ENCODE peak calls at places on chromosomes 2 and 18, in five cellular contexts. H, B, L, F and V are unnamed samples.

GRCh38 chr2:182715121-182715895 is 749 bp upstream of the DNAJC10 start:
- DNase-seq in L (no peak), B (peak), H (no peak), F (no peak), V (no peak)

GRCh38 chr18:6431659-6432318 is 17.1 kb upstream of the L3MBTL4 start:
- DNase-seq in L (no peak), H (no peak), F (no peak), B (no peak), V (no peak)

GRCh38 chr18:34322365-34323289 is 97.9 kb upstream of the NOL4 start:
- DNase-seq in L (no peak), B (no peak), H (no peak), F (peak), V (no peak)

GRCh38 chr2:146241023-146241422 is 1603.8 kb upstream of the ACVR2A start:
- DNase-seq in F (no peak), H (no peak), L (no peak), B (no peak), V (no peak)

GRCh38 chr18:46051731-46052461 is 20.2 kb downstream of the PSTPIP2 start:
- DNase-seq in L (no peak), H (peak), B (peak), F (no peak), V (no peak)

GRCh38 chr2:96526101-96526591 is 10.4 kb upstream of the ARID5A start:
- DNase-seq in B (no peak), H (no peak), L (peak), F (peak), V (no peak)

GRCh38 chr18:66995270-66995669 is 391.4 kb upstream of the CDH19 start:
- DNase-seq in F (no peak), B (no peak), H (no peak), L (no peak), V (no peak)

GRCh38 chr2:235232474-235233435 is 261.1 kb upstream of the AGAP1 start:
- DNase-seq in L (no peak), B (no peak), H (no peak), F (no peak), V (no peak)

GRCh38 chr2:45826889-45827635 is 175.6 kb downstream of the PRKCE start:
- DNase-seq in H (no peak), L (no peak), B (peak), F (no peak), V (no peak)

GRCh38 chr2:174552891-174553290 is 44.7 kb downstream of the WIPF1 start:
- DNase-seq in L (no peak), B (no peak), F (no peak), H (no peak), V (no peak)

GRCh38 chr2:99562516-99562915 is 72.7 kb upstream of the REV1 start:
- DNase-seq in H (no peak), F (no peak), L (no peak), B (no peak), V (no peak)

GRCh38 chr2:230902180-230902899 is 22.7 kb downstream of the GPR55 start:
- DNase-seq in L (no peak), B (no peak), F (peak), H (peak), V (peak)

GRCh38 chr2:110678457-110679336 is 834 bp upstream of the BUB1 start:
- DNase-seq in B (no peak), H (no peak), F (peak), L (no peak), V (no peak)

GRCh38 chr2:24421668-24422067 is 61.3 kb upstream of the ITSN2 start:
- DNase-seq in F (no peak), H (no peak), B (no peak), L (no peak), V (no peak)

GRCh38 chr2:238381341-238382130 is 45.2 kb upstream of the ASB1 start:
- DNase-seq in L (no peak), H (no peak), F (no peak), B (no peak), V (no peak)

GRCh38 chr2:221779614-221780067 is 207.5 kb upstream of the EPHA4 start:
- DNase-seq in B (peak), H (no peak), F (no peak), L (no peak), V (no peak)

GRCh38 chr2:132757676-132758075 is 87.7 kb upstream of the LYPD1 start:
- DNase-seq in H (no peak), B (no peak), L (no peak), F (no peak), V (no peak)

GRCh38 chr2:220999351-220999750 is 572.8 kb downstream of the EPHA4 start:
- DNase-seq in F (no peak), B (no peak), L (no peak), H (no peak), V (no peak)

GRCh38 chr18:26073742-26074141 is 16.7 kb downstream of the SS18 start:
- DNase-seq in B (no peak), F (no peak), H (no peak), L (no peak), V (no peak)

GRCh38 chr18:24814521-24814920 is 354.1 kb downstream of the HRH4 start:
- DNase-seq in B (no peak), F (no peak), H (no peak), L (no peak), V (no peak)

GRCh38 chr2:241558532-241559488 is at the start of gene BOK:
- DNase-seq in B (no peak), H (no peak), F (peak), L (peak), V (no peak)

GRCh38 chr18:46754661-46755292 is 2.1 kb downstream of the ST8SIA5 start:
- DNase-seq in H (peak), F (no peak), L (no peak), B (no peak), V (no peak)

GRCh38 chr18:22494771-22495170 is 77.1 kb upstream of the CTAGE1 start:
- DNase-seq in H (no peak), B (no peak), F (no peak), L (no peak), V (no peak)

GRCh38 chr2:171025199-171025598 is 96.1 kb downstream of the GORASP2 start:
- DNase-seq in H (no peak), B (no peak), L (no peak), F (no peak), V (no peak)

DNA sequence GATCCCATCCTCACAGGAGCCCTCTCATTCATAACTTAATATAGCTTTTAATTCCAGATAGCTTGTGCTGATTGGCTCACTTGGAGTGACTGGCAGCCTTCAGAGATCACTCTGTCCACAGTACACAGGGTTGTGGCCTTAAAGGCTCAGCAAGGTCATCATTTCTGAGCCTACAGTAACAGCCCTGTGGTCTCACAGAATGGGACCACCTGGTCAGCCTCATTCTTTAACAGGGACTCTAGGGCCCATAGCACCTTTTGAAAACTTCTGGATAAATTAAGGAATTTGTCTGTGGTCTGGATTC is 51.3 kb downstream of the ZFP36L2 start:
- DNase-seq in F (no peak), L (no peak), B (no peak), H (no peak), V (no peak)
- TF ChIP-seq CTCF in F (no peak), L (no peak), B (no peak), H (no peak), V (no peak)

GRCh38 chr18:76875390-76876330 is 53.3 kb downstream of the ZNF236 start:
- DNase-seq in F (no peak), L (no peak), H (no peak), B (no peak), V (no peak)
- TF ChIP-seq CTCF in F (peak), L (peak), H (peak), B (peak), V (peak)

DNA sequence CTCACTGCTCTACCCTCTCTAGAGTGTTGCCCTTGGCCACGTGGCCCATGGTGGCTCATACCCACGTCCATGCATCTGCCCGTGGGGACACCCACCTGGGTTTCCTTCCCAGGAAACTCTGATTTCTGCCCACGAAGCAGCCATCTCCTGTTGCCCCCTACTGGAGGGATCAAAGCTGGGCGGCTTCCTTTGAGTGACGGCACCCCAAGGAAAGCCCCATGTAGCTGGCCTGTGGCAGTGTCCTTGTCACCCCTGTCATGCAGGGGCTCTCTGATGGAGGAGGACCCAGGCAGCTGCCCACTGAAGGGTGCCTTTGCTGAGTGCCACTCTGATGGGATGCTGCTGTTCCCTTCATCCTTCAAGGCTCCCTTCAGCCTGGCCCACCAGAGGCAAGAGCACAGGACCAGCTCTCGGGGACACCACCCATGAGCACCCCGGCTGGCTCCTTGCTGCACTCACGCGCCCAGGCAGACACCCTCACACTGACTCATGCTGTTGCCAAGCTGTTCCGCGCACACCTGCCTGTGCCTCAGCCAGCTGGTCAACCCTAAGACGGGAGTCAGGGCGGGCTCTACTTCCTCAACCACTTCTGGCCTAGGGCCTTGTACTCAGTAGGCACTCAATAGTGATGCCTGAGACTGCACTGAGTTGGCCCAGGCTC is 101.1 kb downstream of the CTIF start:
- DNase-seq in F (peak), H (no peak), B (no peak), L (peak), V (no peak)
- TF ChIP-seq CTCF in F (peak), H (peak), B (peak), L (peak), V (peak)

DNA sequence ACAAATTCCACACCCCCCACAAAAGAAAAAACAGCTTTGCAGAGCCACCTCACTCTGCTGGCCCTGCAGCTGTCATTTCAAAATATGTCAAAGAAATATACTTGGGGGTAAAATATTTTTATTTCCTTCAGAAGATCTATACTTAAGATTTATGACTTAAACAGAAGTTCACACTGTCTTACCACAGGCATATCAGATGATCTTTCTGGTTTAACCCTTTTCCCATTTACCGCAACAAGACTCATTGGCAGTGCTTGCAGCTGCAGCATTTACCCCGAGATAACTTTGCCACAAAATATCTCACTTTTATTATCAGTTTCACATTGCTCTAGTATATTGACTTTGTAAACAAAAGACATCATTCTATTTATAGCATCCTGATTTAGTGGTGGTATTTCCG is 21.6 kb upstream of the SLC35G4 start:
- DNase-seq in F (no peak), L (no peak), B (no peak), H (no peak), V (no peak)
- TF ChIP-seq CTCF in F (no peak), L (no peak), B (no peak), H (no peak), V (no peak)

GRCh38 chr2:33426666-33427231 is 49.7 kb upstream of the RASGRP3 start:
- DNase-seq in B (no peak), L (no peak), F (peak), H (no peak), V (no peak)

GRCh38 chr2:33421820-33422219 is 54.6 kb upstream of the RASGRP3 start:
- DNase-seq in F (no peak), H (no peak), B (no peak), L (no peak), V (no peak)

GRCh38 chr2:33425156-33425555 is 51.3 kb upstream of the RASGRP3 start:
- DNase-seq in H (no peak), F (no peak), B (no peak), L (no peak), V (no peak)

GRCh38 chr2:33420726-33421125 is 55.7 kb upstream of the RASGRP3 start:
- DNase-seq in L (no peak), F (no peak), B (no peak), H (no peak), V (no peak)

GRCh38 chr2:33425660-33426059 is 50.8 kb upstream of the RASGRP3 start:
- DNase-seq in H (no peak), L (no peak), F (no peak), B (no peak), V (no peak)
- TF ChIP-seq CTCF in H (no peak), L (no peak), F (no peak), B (no peak), V (no peak)

DNA sequence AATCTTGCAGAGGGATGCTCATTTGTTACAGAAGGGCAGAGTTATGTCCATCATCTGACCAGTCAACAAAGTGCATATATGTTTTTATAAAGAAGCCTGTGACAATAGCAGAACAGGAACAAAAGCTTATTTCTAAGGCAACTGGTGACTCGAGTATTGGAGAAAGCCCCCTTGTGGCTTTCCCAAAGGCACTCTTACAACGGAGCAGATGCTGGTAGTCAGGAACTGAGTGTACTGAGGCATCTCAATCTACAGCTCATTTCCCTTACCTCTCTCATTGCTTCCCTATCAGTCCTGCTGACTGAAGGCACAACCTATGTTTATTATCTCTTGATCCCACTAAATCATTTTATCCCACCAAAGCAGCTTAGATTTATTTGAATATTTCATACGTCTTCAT is 557.1 kb upstream of the CHAC2 start:
- DNase-seq in F (no peak), B (no peak), L (no peak), H (no peak), V (no peak)
- TF ChIP-seq CTCF in F (no peak), B (no peak), L (no peak), H (peak), V (peak)

GRCh38 chr18:54043484-54044256 is 180.8 kb downstream of the MBD2 start:
- DNase-seq in F (no peak), L (no peak), H (no peak), B (no peak), V (no peak)
- TF ChIP-seq CTCF in F (no peak), L (peak), H (no peak), B (peak), V (no peak)

DNA sequence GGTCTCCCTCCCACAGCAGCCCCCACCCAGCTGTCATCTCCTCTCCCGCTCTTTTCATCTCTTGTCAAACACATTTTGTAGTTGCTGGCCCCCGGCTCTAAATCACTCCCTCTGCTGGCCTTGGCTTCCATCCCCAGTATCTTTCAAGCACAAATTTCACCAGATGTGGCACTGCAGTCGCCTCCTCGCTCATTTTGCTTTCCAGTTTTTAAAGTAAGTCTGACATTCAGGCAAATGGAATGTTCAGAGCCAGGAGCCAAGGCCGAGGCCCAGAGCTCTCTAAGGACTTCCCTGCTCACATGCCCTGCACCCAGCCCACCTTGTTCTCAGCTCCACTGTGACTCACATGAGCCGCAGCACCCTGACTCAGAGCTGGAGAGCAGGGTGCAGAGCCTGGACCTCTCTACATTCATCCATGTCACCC is 158.4 kb downstream of the GALNT14 start:
- DNase-seq in B (peak), H (no peak), F (no peak), L (peak), V (no peak)
- TF ChIP-seq CTCF in B (peak), H (no peak), F (no peak), L (peak), V (no peak)